ENCODE peak calls at places on chromosomes 2 and 18, in four cellular contexts. E is mucosa of descending colon, U is fibroblast of lung, R is IMR-90. N is an unnamed sample.

GRCh38 chr2:182949572-182950189 is 83.2 kb upstream of the FRZB start:
- DNase-seq in E (no peak), U (peak), R (peak), N (peak)

GRCh38 chr2:99762714-99763113 is 272.9 kb upstream of the REV1 start:
- DNase-seq in E (no peak), U (no peak), R (no peak), N (no peak)

GRCh38 chr2:72919414-72920316 is 2.3 kb downstream of the EMX1 start:
- DNase-seq in E (no peak), U (no peak), R (no peak), N (no peak)

GRCh38 chr2:25036221-25036559 is 5.7 kb upstream of the EFR3B start:
- DNase-seq in E (no peak), U (no peak), R (no peak), N (no peak)

GRCh38 chr2:223010641-223011040 is 41.3 kb upstream of the KCNE4 start:
- DNase-seq in E (no peak), U (peak), R (peak), N (peak)

GRCh38 chr18:48866028-48866733 is 84.6 kb downstream of the SMAD7 start:
- DNase-seq in E (peak), U (peak), R (peak), N (peak)

GRCh38 chr2:176656776-176657140 is 387.5 kb downstream of the MTX2 start:
- DNase-seq in E (no peak), U (no peak), R (no peak), N (no peak)

GRCh38 chr18:44696892-44697291 is 16.2 kb downstream of the SETBP1 start:
- DNase-seq in E (no peak), U (peak), R (no peak), N (peak)

GRCh38 chr2:168773719-168774521 is 28.5 kb upstream of the NOSTRIN start:
- DNase-seq in E (peak), U (peak), R (peak), N (peak)
- TF ChIP-seq CTCF in E (peak), U (peak), R (peak), N (peak)

DNA sequence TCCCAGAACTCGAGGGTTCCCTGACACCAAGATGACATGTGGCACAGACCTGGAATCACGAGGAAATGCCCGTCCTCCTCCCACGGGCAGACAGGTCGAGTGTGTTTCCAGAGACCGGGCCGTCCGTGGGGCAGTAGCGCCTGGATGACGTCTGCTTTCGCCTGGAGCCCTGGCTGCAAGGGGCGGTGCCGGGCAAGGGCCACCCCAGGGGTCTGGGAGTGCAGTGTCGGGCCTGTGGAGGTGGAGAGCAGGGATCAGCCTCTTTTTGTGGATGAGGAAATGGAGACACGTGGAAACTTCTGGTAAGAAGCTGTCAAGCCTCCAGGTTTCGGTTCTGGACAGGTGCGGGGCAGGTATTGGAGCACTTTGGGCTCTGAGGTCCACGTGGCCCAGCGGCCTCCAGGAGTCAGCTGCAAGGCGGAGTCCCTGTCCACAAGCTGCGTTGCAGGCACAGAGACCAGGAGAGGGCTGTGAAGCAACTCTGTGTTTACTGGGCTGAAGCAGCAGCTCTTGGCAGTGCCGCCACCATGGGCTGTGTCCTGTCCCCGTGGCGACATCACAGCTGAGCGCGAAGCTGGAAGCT is 25.6 kb downstream of the NFATC1 start:
- DNase-seq in E (no peak), U (no peak), R (no peak), N (no peak)
- H3K4me3 ChIP-seq in E (no peak), U (no peak), R (no peak), N (no peak)

DNA sequence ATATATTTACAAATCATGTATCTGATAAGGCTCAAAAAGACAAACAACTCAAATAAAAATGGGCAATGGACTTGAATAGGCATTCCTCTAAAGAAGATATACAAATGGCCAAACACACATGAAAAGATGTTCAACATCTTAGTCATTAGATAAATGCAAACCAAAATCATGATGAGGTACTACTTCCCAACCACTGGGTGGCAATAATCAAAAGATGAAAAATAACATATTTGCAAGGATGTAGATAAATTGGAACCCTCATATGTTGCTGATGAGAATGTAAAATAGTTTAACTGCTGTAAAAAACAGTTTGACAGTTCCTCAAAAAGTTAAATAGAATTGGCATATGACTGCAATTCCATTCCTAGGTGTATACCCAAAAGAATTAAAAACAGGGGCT is 132.3 kb downstream of the TTC32 start:
- DNase-seq in E (no peak), U (no peak), R (peak), N (no peak)
- TF ChIP-seq CTCF in E (no peak), U (peak), R (peak), N (no peak)

DNA sequence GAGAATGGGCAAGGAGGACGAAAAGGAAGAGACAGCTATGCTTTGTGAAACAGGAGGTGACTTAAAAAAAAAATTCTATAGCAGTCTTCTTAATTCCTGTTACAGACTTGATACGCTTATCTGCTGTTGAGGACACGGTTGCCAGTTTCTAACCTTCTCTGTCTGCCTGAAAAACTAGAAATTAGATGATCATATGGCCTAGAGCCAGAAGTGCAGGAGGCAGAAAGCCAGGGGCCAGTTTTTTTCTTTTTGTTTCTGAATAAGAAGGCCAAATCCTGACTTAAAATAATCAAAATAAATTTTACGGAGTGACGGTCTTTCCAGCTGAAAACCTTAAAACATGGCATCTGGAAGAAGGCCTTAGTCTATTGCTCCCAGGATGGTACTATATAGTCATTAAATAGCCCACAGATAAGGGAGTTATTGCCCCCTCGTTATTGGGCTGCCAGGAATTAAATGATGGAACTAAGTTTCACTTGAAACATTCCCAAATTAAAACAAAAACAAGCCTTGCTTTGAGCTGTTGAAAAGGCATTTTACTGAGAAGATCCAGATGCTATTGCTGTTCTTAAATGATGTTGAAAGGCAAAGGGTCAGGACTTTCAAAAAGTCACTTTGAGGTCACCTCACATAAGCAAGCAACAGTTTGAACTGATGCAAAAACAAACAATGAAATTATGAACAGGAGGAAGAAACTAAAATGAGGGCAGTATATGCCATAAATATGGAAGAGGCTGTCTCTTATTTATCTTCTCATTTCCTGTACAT is 1.9 kb upstream of the AMMECR1L start:
- DNase-seq in E (no peak), U (peak), R (no peak), N (no peak)
- H3K4me3 ChIP-seq in E (no peak), U (peak), R (peak), N (peak)

DNA sequence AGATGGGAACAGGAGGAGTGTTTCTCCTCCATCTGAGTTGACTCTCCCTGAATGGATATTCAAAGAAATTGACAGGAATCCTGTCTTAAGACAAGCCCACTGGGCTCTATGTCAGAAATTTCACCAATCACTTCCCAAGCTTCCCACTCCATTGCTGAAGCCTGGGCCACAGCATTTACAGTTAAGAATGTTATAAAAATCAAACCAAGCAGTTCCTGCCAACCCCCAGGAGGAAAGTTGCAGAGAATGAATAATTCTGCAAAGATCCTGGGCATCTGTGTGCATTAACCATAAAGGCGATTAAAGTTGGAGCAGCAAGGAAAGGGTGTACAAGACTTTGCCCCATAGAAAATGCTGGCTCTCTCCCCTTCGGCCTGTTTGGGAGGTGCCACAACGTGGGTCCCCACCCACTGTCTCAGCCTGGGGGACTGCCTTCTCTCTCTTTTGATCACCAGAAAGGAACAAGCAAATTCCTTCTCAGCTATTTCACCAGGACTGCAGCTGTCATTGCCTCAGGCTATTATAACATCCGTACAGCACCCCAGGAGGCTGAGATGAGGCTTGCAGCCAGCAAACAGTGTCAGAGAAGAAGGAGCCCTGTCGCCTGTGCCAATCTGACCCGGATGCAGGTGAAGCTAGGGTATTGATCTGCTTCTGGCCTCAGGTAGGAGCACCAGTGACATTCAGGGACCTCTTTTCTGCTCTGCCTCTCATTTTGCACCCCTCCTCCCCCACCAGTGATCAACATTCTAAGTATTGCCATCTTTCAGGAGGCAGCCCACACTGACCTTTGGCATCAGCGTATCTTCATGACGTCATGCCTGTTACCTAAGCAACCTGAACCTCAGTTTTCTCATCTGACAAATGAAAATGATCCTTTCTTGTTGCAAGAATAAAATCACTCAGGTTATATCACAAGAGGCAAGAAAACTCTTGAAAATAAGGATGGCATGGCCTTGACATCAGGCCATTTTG is 219.0 kb downstream of the SH3BP4 start:
- DNase-seq in E (peak), U (peak), R (peak), N (peak)
- TF ChIP-seq CTCF in E (no peak), U (peak), R (peak), N (peak)

GRCh38 chr2:234649951-234650350 is 153.1 kb upstream of the ARL4C start:
- DNase-seq in E (no peak), U (no peak), R (no peak), N (no peak)
- H3K4me3 ChIP-seq in E (no peak), U (no peak), R (no peak), N (no peak)